ENCODE peak calls at places on chromosomes 12 and 14, in four cellular contexts. I is cardiac fibroblast, M is NCI-H1105 treated with DMSO at 0.1 percent for 48 hours, Q is ovary. U is an unnamed sample.

GRCh38 chr12:76348079-76348901 is at the start of gene BBS10:
- DNase-seq in I (peak), M (peak), Q (peak), U (peak)

GRCh38 chr14:103541944-103542544 is 13.0 kb downstream of the TRMT61A start:
- DNase-seq in I (no peak), M (no peak), Q (no peak), U (no peak)

GRCh38 chr14:68539311-68539737 is 253.5 kb downstream of the ZFP36L1 start:
- DNase-seq in I (no peak), M (no peak), Q (no peak), U (no peak)

GRCh38 chr12:65892905-65893304 is 68.6 kb downstream of the HMGA2 start:
- DNase-seq in I (peak), M (no peak), Q (no peak), U (no peak)

GRCh38 chr12:6603095-6603567 is 4.0 kb downstream of the CHD4 start:
- DNase-seq in I (peak), M (no peak), Q (no peak), U (peak)

GRCh38 chr12:117718559-117718958 is 250.2 kb downstream of the KSR2 start:
- DNase-seq in I (no peak), M (peak), Q (no peak), U (no peak)

GRCh38 chr12:2288001-2288400 is 235.2 kb downstream of the CACNA1C start:
- DNase-seq in I (peak), M (no peak), Q (no peak), U (no peak)

GRCh38 chr12:91413591-91413990 is 231.0 kb upstream of the DCN start:
- DNase-seq in I (peak), M (no peak), Q (no peak), U (no peak)

GRCh38 chr14:24092110-24092959 is 1.8 kb upstream of the PCK2 start:
- DNase-seq in I (no peak), M (no peak), Q (peak), U (no peak)

U was measured in left ventricle myocardium inferior.